ENCODE peak calls at places on chromosomes 7 and 10, in nine cellular contexts. F is LHCN-M2; S is iris pigment epithelial cell; H is esophagus squamous epithelium; T is CD4-positive, alpha-beta T cell; K is GM12891; J is nucleus accumbens; Q is CD4-positive, CD25-positive, alpha-beta regulatory T cell; Z is HEK293T. M is an unnamed sample.
A peak's percentile ranks its signal among the peaks of the same experiment; 100 is the strongest.

GRCh38 chr10:24448351-24449009 is 239.5 kb downstream of the KIAA1217 start:
- DNase-seq in F (no peak), S (peak; percentile 73), H (no peak), T (no peak), K (no peak), J (no peak), Q (no peak), Z (no peak), M (no peak)

GRCh38 chr7:23333671-23334246 is 34.6 kb downstream of the MALSU1 start:
- DNase-seq in F (peak; percentile 98), S (peak; percentile 98), H (no peak), T (no peak), K (no peak), J (no peak), Q (no peak), Z (no peak), M (no peak)

GRCh38 chr10:109877546-109877945 is 45.8 kb downstream of the XPNPEP1 start:
- DNase-seq in F (no peak), S (no peak), H (no peak), T (no peak), K (no peak), J (no peak), Q (no peak), Z (no peak), M (no peak)

GRCh38 chr7:4613855-4614548 is 68.1 kb upstream of the FOXK1 start:
- DNase-seq in F (peak; percentile 76), S (peak; percentile 77), H (no peak), T (no peak), K (no peak), J (no peak), Q (no peak), Z (no peak), M (no peak)

GRCh38 chr10:95360122-95360715 is 69.4 kb upstream of the PDLIM1 start:
- DNase-seq in F (peak; percentile 32), S (peak; percentile 40), H (no peak), T (no peak), K (no peak), J (no peak), Q (peak; percentile 7), Z (no peak), M (no peak)

GRCh38 chr7:44256459-44256858 is 55.7 kb downstream of the YKT6 start:
- DNase-seq in F (no peak), S (no peak), H (no peak), T (no peak), K (no peak), J (no peak), Q (no peak), Z (no peak), M (no peak)

GRCh38 chr7:389911-390601 is 100.1 kb downstream of the FOXL3 start:
- DNase-seq in F (no peak), S (no peak), H (no peak), T (no peak), K (no peak), J (no peak), Q (no peak), Z (no peak), M (no peak)

GRCh38 chr10:23354630-23355343 is 10.2 kb upstream of the C10orf67 start:
- DNase-seq in F (no peak), S (no peak), H (no peak), T (no peak), K (no peak), J (no peak), Q (no peak), Z (no peak), M (no peak)

GRCh38 chr10:7471720-7472367 is 61.0 kb upstream of the SFMBT2 start:
- DNase-seq in F (no peak), S (no peak), H (no peak), T (no peak), K (peak; percentile 16), J (no peak), Q (peak; percentile 26), Z (no peak), M (no peak)

GRCh38 chr7:1993776-1994740 is 238.7 kb downstream of the MAD1L1 start:
- DNase-seq in F (no peak), S (no peak), H (no peak), T (no peak), K (no peak), J (no peak), Q (no peak), Z (no peak), M (no peak)

GRCh38 chr10:68598978-68599753 is 39.0 kb downstream of the TET1 start:
- DNase-seq in F (peak; percentile 71), S (peak; percentile 89), H (no peak), T (no peak), K (no peak), J (no peak), Q (no peak), Z (peak; percentile 8), M (no peak)